ENCODE peak calls at places on chromosome X, in five cellular contexts. L is gastrocnemius medialis, O is keratinocyte, N is thoracic aorta, Z is T-helper 17 cell. V is an unnamed sample.

GRCh38 chrX:119990409-119990994 is 47.0 kb upstream of the NKAP start:
- DNase-seq in L (no peak), O (no peak), N (no peak), Z (no peak), V (no peak)

GRCh38 chrX:15678339-15678738 is 13.7 kb upstream of the CLTRN start:
- DNase-seq in L (no peak), O (no peak), N (no peak), Z (no peak), V (no peak)

GRCh38 chrX:13101439-13102139 is 57.2 kb upstream of the FAM9C start:
- DNase-seq in L (peak; percentile 66), O (peak; percentile 66), N (peak; percentile 21), Z (peak; percentile 38), V (no peak)

GRCh38 chrX:19792412-19792811 is 95.0 kb downstream of the SH3KBP1 start:
- DNase-seq in L (no peak), O (no peak), N (no peak), Z (no peak), V (no peak)

GRCh38 chrX:124280294-124280902 is 52.1 kb upstream of the TEX13D start:
- DNase-seq in L (no peak), O (no peak), N (no peak), Z (no peak), V (no peak)

GRCh38 chrX:30971761-30972603 is 82.9 kb upstream of the TAB3 start:
- DNase-seq in L (no peak), O (no peak), N (no peak), Z (peak; percentile 8), V (no peak)

GRCh38 chrX:130028196-130028595 is 45.8 kb downstream of the BCORL1 start:
- DNase-seq in L (peak; percentile 19), O (no peak), N (no peak), Z (peak; percentile 30), V (no peak)

GRCh38 chrX:118726887-118727685 is at the start of gene IL13RA1:
- DNase-seq in L (peak; percentile 81), O (peak; percentile 11), N (peak; percentile 21), Z (no peak), V (peak; percentile 40)

GRCh38 chrX:153411255-153411987 is at the start of gene ZFP92:
- DNase-seq in L (no peak), O (no peak), N (no peak), Z (peak; percentile 19), V (no peak)

GRCh38 chrX:73446831-73447230 is at the start of gene CDX4:
- DNase-seq in L (no peak), O (no peak), N (no peak), Z (no peak), V (no peak)

GRCh38 chrX:53594354-53594753 is 92.2 kb downstream of the HUWE1 start:
- DNase-seq in L (no peak), O (no peak), N (no peak), Z (no peak), V (no peak)

GRCh38 chrX:74520291-74520690 is 94.1 kb downstream of the RLIM start:
- DNase-seq in L (no peak), O (no peak), N (no peak), Z (no peak), V (no peak)

GRCh38 chrX:87798039-87798438 is 280.4 kb downstream of the KLHL4 start:
- DNase-seq in L (no peak), O (no peak), N (no peak), Z (no peak), V (no peak)

GRCh38 chrX:150897371-150898319 is 823 bp downstream of the CD99L2 start:
- DNase-seq in L (peak; percentile 40), O (no peak), N (no peak), Z (peak; percentile 19), V (no peak)

GRCh38 chrX:95076449-95076848 is 1402.4 kb downstream of the FAM133A start:
- DNase-seq in L (no peak), O (no peak), N (no peak), Z (no peak), V (no peak)

GRCh38 chrX:109783712-109784109 is 50.7 kb upstream of the ACSL4 start:
- DNase-seq in L (no peak), O (no peak), N (no peak), Z (no peak), V (no peak)

GRCh38 chrX:120380699-120381098 is 18.8 kb downstream of the ATP1B4 start:
- DNase-seq in L (no peak), O (no peak), N (no peak), Z (no peak), V (no peak)

GRCh38 chrX:100863326-100863854 is 10.8 kb downstream of the NOX1 start:
- DNase-seq in L (no peak), O (no peak), N (no peak), Z (no peak), V (no peak)

GRCh38 chrX:52363247-52363883 is 5.5 kb upstream of the XAGE2 start:
- DNase-seq in L (no peak), O (no peak), N (no peak), Z (no peak), V (no peak)

GRCh38 chrX:24561121-24561520 is 86.0 kb downstream of the PCYT1B start:
- DNase-seq in L (no peak), O (no peak), N (no peak), Z (no peak), V (no peak)

GRCh38 chrX:103073442-103073841 is 9.5 kb upstream of the BEX1 start:
- DNase-seq in L (no peak), O (no peak), N (no peak), Z (no peak), V (no peak)

GRCh38 chrX:13194291-13195103 is 125.4 kb downstream of the ATXN3L start:
- DNase-seq in L (peak; percentile 15), O (no peak), N (no peak), Z (no peak), V (no peak)

GRCh38 chrX:139828037-139828436 is 104.8 kb downstream of the ATP11C start:
- DNase-seq in L (no peak), O (no peak), N (no peak), Z (no peak), V (no peak)

GRCh38 chrX:65745992-65746391 is 78.5 kb downstream of the MSN start:
- DNase-seq in L (no peak), O (no peak), N (no peak), Z (no peak), V (no peak)

GRCh38 chrX:86604620-86605019 is 456.4 kb downstream of the DACH2 start:
- DNase-seq in L (no peak), O (no peak), N (no peak), Z (no peak), V (no peak)

GRCh38 chrX:115330498-115331138 is 41.1 kb downstream of the LUZP4 start:
- DNase-seq in L (peak; percentile 10), O (peak; percentile 5), N (no peak), Z (no peak), V (no peak)

GRCh38 chrX:82945332-82945731 is 562.8 kb upstream of the POU3F4 start:
- DNase-seq in L (no peak), O (no peak), N (no peak), Z (no peak), V (no peak)

GRCh38 chrX:54754854-54755253 is 43.2 kb downstream of the ITIH6 start:
- DNase-seq in L (no peak), O (no peak), N (no peak), Z (no peak), V (no peak)
- H3K9me3 ChIP-seq in L (no peaks in the 10 kb centered on the region), O (no peaks in the 10 kb centered on the region), N (no peaks in the 10 kb centered on the region), Z (no peaks in the 10 kb centered on the region), V (no peaks in the 10 kb centered on the region)

GRCh38 chrX:152403515-152403914 is 47.6 kb downstream of the GABRA3 start:
- DNase-seq in L (no peak), O (no peak), N (no peak), Z (no peak), V (no peak)

DNA sequence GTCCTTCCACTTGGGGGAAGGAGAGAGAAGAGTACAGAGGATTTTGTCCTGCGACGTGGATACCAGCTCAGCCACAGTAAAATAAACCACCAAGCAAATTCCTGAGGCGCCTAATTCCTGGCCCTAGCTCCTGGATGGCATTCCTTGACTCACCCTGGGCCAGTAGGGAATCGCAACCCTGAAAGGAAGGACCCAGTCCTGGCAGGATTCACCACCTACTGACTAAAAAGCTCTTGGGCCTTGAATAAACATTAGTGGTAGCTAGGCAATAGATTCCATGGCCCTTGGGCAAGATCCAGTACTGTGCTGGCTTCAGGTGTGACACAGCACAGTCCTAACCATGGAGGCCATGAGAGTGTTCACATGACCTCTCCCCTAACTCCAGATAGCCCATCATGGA is 45.6 kb downstream of the GABRA3 start:
- DNase-seq in L (no peak), O (no peak), N (no peak), Z (no peak), V (no peak)
- H3K9me3 ChIP-seq in L (peaks cover 4% of the 10 kb centered on the region), O (no peaks in the 10 kb centered on the region), N (no peaks in the 10 kb centered on the region), Z (no peaks in the 10 kb centered on the region), V (no peaks in the 10 kb centered on the region)

GRCh38 chrX:58044130-58044529 is 133.9 kb upstream of the ZXDA start:
- DNase-seq in L (no peak), O (no peak), N (no peak), Z (no peak), V (no peak)
- H3K9me3 ChIP-seq in L (no peaks in the 10 kb centered on the region), O (peaks cover 4% of the 10 kb centered on the region), N (no peaks in the 10 kb centered on the region), Z (peaks cover 3% of the 10 kb centered on the region), V (no peaks in the 10 kb centered on the region)

GRCh38 chrX:137549846-137550534 is 15.9 kb upstream of the ZIC3 start:
- DNase-seq in L (no peak), O (no peak), N (no peak), Z (no peak), V (no peak)
- H3K9me3 ChIP-seq in L (no peaks in the 10 kb centered on the region), O (peaks cover 9% of the 10 kb centered on the region), N (no peaks in the 10 kb centered on the region), Z (no peaks in the 10 kb centered on the region), V (no peaks in the 10 kb centered on the region)

GRCh38 chrX:81874807-81875206 is 672.9 kb downstream of the SH3BGRL start:
- DNase-seq in L (no peak), O (no peak), N (no peak), Z (no peak), V (no peak)
- H3K9me3 ChIP-seq in L (no peaks in the 10 kb centered on the region), O (peaks cover 17% of the 10 kb centered on the region), N (no peaks in the 10 kb centered on the region), Z (no peaks in the 10 kb centered on the region), V (peaks cover 6% of the 10 kb centered on the region)

GRCh38 chrX:143462696-143463095 is 54.6 kb downstream of the SPANXN3 start:
- DNase-seq in L (no peak), O (no peak), N (no peak), Z (no peak), V (no peak)

GRCh38 chrX:143461616-143462015 is 55.7 kb downstream of the SPANXN3 start:
- DNase-seq in L (no peak), O (no peak), N (no peak), Z (no peak), V (no peak)

GRCh38 chrX:143466130-143466529 is 51.1 kb downstream of the SPANXN3 start:
- DNase-seq in L (no peak), O (no peak), N (no peak), Z (no peak), V (no peak)
- H3K9me3 ChIP-seq in L (no peaks in the 10 kb centered on the region), O (no peaks in the 10 kb centered on the region), N (no peaks in the 10 kb centered on the region), Z (no peaks in the 10 kb centered on the region), V (no peaks in the 10 kb centered on the region)

GRCh38 chrX:1002611-1003010 is 209.8 kb downstream of the CRLF2 start:
- DNase-seq in L (no peak), O (no peak), N (no peak), Z (no peak), V (no peak)
- H3K9me3 ChIP-seq in L (no peaks in the 10 kb centered on the region), O (peaks cover 2% of the 10 kb centered on the region), N (no peaks in the 10 kb centered on the region), Z (no peaks in the 10 kb centered on the region), V (no peaks in the 10 kb centered on the region)

GRCh38 chrX:525134-525533 is 105.5 kb upstream of the SHOX start:
- DNase-seq in L (no peak), O (no peak), N (no peak), Z (no peak), V (no peak)
- H3K9me3 ChIP-seq in L (no peaks in the 10 kb centered on the region), O (peaks cover 9% of the 10 kb centered on the region), N (no peaks in the 10 kb centered on the region), Z (no peaks in the 10 kb centered on the region), V (no peaks in the 10 kb centered on the region)